ENCODE peak calls at places on chromosomes 4 and X, in five cellular contexts. T is NCI-H1092 treated with DMSO at 0.1 percent for 48 hours; J is CD8-positive, alpha-beta T cell; C is foreskin keratinocyte; S is ureter. G is an unnamed sample.
A peak's percentile ranks its signal among the peaks of the same experiment; 100 is the strongest.

GRCh38 chr4:164345756-164346155 is 408.2 kb upstream of the SMIM31 start:
- DNase-seq in S (no peak), C (no peak), J (no peak), T (no peak), G (no peak)

GRCh38 chrX:107659768-107660167 is 31.5 kb downstream of the PRPS1 start:
- DNase-seq in S (no peak), T (peak; percentile 30), C (no peak), J (no peak), G (no peak)

GRCh38 chr4:89598602-89599001 is 238.4 kb downstream of the SNCA start:
- DNase-seq in J (no peak), T (peak; percentile 44), C (no peak), S (no peak), G (no peak)

GRCh38 chr4:38745881-38746280 is 36.9 kb downstream of the TLR10 start:
- DNase-seq in S (no peak), J (no peak), C (no peak), T (no peak), G (no peak)

GRCh38 chrX:153963546-153963945 is 8.1 kb downstream of the HCFC1 start:
- DNase-seq in J (no peak), T (no peak), C (no peak), S (no peak), G (no peak)

GRCh38 chrX:49209434-49210251 is 9.7 kb upstream of the SYP start:
- DNase-seq in S (no peak), J (no peak), C (no peak), T (no peak), G (no peak)

GRCh38 chr4:55396305-55397023 is 707 bp downstream of the TMEM165 start:
- DNase-seq in S (peak; percentile 57), T (peak; percentile 31), J (peak; percentile 58), C (no peak), G (peak; percentile 19)

GRCh38 chrX:49058794-49059193 is at the start of gene CCDC120:
- DNase-seq in C (no peak), J (no peak), S (no peak), T (no peak), G (no peak)

GRCh38 chr4:3342182-3342854 is 49.5 kb downstream of the RGS12 start:
- DNase-seq in T (peak; percentile 86), C (no peak), J (no peak), S (no peak), G (no peak)

GRCh38 chr4:108702960-108703359 is 52.6 kb downstream of the OSTC start:
- DNase-seq in C (no peak), S (no peak), T (no peak), J (no peak), G (no peak)